ENCODE peak calls at places on chromosomes 5 and 9, in six cellular contexts. O is tibial nerve, T is H1, W is adrenal gland, C is K562, S is body of pancreas. Y is an unnamed sample. For H3K27me3, the result is how much of the 10 kb centered on the place peaks cover.

GRCh38 chr5:160619381-160619780 is 197.7 kb downstream of the PTTG1 start:
- DNase-seq in O (no peak), T (no peak), W (no peak), C (no peak), S (no peak), Y (no peak)

GRCh38 chr9:127913682-127914081 is 3.2 kb downstream of the ST6GALNAC4 start:
- DNase-seq in O (no peak), T (no peak), W (no peak), C (no peak), S (no peak), Y (no peak)

GRCh38 chr9:114745108-114745848 is 60.6 kb downstream of the TNFSF15 start:
- DNase-seq in O (no peak), T (no peak), W (no peak), C (no peak), S (no peak), Y (no peak)

GRCh38 chr9:132632426-132632825 is 37.4 kb downstream of the DDX31 start:
- DNase-seq in O (no peak), T (no peak), W (no peak), C (no peak), S (no peak), Y (no peak)

GRCh38 chr9:137793196-137793841 is 84.3 kb upstream of the CACNA1B start:
- DNase-seq in O (no peak), T (no peak), W (no peak), C (no peak), S (no peak), Y (no peak)

GRCh38 chr5:18091758-18092157 is 457.5 kb downstream of the TAF11L14 start:
- DNase-seq in O (no peak), T (no peak), W (no peak), C (no peak), S (no peak), Y (no peak)

GRCh38 chr5:93893050-93893449 is 151.7 kb upstream of the POU5F2 start:
- DNase-seq in O (no peak), T (no peak), W (no peak), C (no peak), S (no peak), Y (no peak)

GRCh38 chr5:35822541-35822940 is 34.1 kb upstream of the IL7R start:
- DNase-seq in O (no peak), T (no peak), W (no peak), C (no peak), S (no peak), Y (no peak)

GRCh38 chr9:79731483-79731882 is 159.7 kb downstream of the TLE4 start:
- DNase-seq in O (no peak), T (no peak), W (no peak), C (no peak), S (no peak), Y (no peak)

GRCh38 chr5:143898381-143898780 is 86.4 kb downstream of the HMHB1 start:
- DNase-seq in O (no peak), T (no peak), W (no peak), C (no peak), S (no peak), Y (no peak)

GRCh38 chr9:130347931-130348330 is 82.4 kb downstream of the HMCN2 start:
- DNase-seq in O (no peak), T (no peak), W (no peak), C (no peak), S (no peak), Y (no peak)

GRCh38 chr5:103397996-103398581 is 139.5 kb downstream of the MACIR start:
- DNase-seq in O (no peak), T (no peak), W (no peak), C (no peak), S (no peak), Y (no peak)

GRCh38 chr5:97820138-97820537 is 637.1 kb upstream of the RIOK2 start:
- DNase-seq in O (no peak), T (no peak), W (no peak), C (no peak), S (no peak), Y (no peak)

GRCh38 chr5:92092239-92092638 is 709.1 kb upstream of the ARRDC3 start:
- DNase-seq in O (no peak), T (no peak), W (no peak), C (no peak), S (no peak), Y (no peak)

GRCh38 chr5:31383734-31384133 is 148.2 kb downstream of the DROSHA start:
- DNase-seq in O (no peak), T (no peak), W (no peak), C (peak), S (no peak), Y (no peak)

GRCh38 chr5:151196556-151197290 is 27.2 kb downstream of the CCDC69 start:
- DNase-seq in O (no peak), T (no peak), W (peak), C (no peak), S (no peak), Y (no peak)

GRCh38 chr5:126430631-126431030 is 7.4 kb downstream of the GRAMD2B start:
- DNase-seq in O (no peak), T (no peak), W (no peak), C (no peak), S (no peak), Y (no peak)

GRCh38 chr9:17878810-17879370 is 300.0 kb downstream of the SH3GL2 start:
- DNase-seq in O (no peak), T (no peak), W (no peak), C (no peak), S (no peak), Y (no peak)

GRCh38 chr9:33331411-33331891 is 41.1 kb downstream of the NFX1 start:
- DNase-seq in O (no peak), T (no peak), W (no peak), C (no peak), S (no peak), Y (no peak)

GRCh38 chr5:58773744-58774441 is 191.0 kb downstream of the RAB3C start:
- DNase-seq in O (no peak), T (no peak), W (peak), C (no peak), S (peak), Y (no peak)

GRCh38 chr5:7586499-7586898 is 190.6 kb downstream of the ADCY2 start:
- DNase-seq in O (no peak), T (no peak), W (no peak), C (no peak), S (no peak), Y (no peak)

GRCh38 chr5:1324301-1324700 is 20.6 kb downstream of the CLPTM1L start:
- DNase-seq in O (no peak), T (no peak), W (no peak), C (no peak), S (no peak), Y (no peak)

GRCh38 chr5:169893586-169893985 is 86.7 kb downstream of the INSYN2B start:
- DNase-seq in O (no peak), T (no peak), W (no peak), C (no peak), S (no peak), Y (no peak)

GRCh38 chr9:78029601-78030552 is 1.7 kb downstream of the GNAQ start:
- DNase-seq in O (no peak), T (no peak), W (no peak), C (no peak), S (no peak), Y (peak)

GRCh38 chr9:115000217-115000639 is 69.8 kb upstream of the TNFSF8 start:
- DNase-seq in O (no peak), T (no peak), W (no peak), C (no peak), S (no peak), Y (no peak)

GRCh38 chr5:170273968-170274710 is 23.4 kb downstream of the LCP2 start:
- DNase-seq in O (no peak), T (peak), W (no peak), C (no peak), S (no peak), Y (no peak)

GRCh38 chr9:129885018-129885669 is 49.9 kb downstream of the USP20 start:
- DNase-seq in O (peak), T (peak), W (peak), C (peak), S (peak), Y (peak)

GRCh38 chr5:87020099-87020934 is 247.4 kb upstream of the RASA1 start:
- DNase-seq in O (peak), T (no peak), W (peak), C (no peak), S (peak), Y (no peak)

GRCh38 chr9:138052322-138052615 is 174.7 kb downstream of the CACNA1B start:
- DNase-seq in O (no peak), T (peak), W (no peak), C (no peak), S (no peak), Y (no peak)

GRCh38 chr5:173498286-173498685 is 118.2 kb downstream of the BOD1 start:
- DNase-seq in O (no peak), T (peak), W (no peak), C (no peak), S (peak), Y (no peak)

GRCh38 chr5:176606032-176606431 is 3.9 kb downstream of the GPRIN1 start:
- DNase-seq in O (no peak), T (no peak), W (no peak), C (no peak), S (no peak), Y (no peak)

GRCh38 chr5:102622244-102622643 is 123.4 kb upstream of the SLCO6A1 start:
- DNase-seq in O (no peak), T (no peak), W (no peak), C (no peak), S (no peak), Y (no peak)

GRCh38 chr5:71013575-71013974 is 11.6 kb downstream of the NAIP start:
- DNase-seq in O (no peak), T (no peak), W (no peak), C (peak), S (no peak), Y (no peak)

GRCh38 chr9:126334626-126335621 is 8.3 kb downstream of the MVB12B start:
- DNase-seq in O (no peak), T (no peak), W (no peak), C (no peak), S (no peak), Y (no peak)

GRCh38 chr5:51860532-51861018 is 477.3 kb downstream of the ISL1 start:
- DNase-seq in O (no peak), T (no peak), W (no peak), C (no peak), S (no peak), Y (no peak)

GRCh38 chr5:175464414-175465233 is 13.7 kb upstream of the SFXN1 start:
- DNase-seq in O (peak), T (peak), W (peak), C (peak), S (peak), Y (no peak)

GRCh38 chr9:76216161-76216649 is 178.0 kb downstream of the RFK start:
- DNase-seq in O (no peak), T (no peak), W (no peak), C (no peak), S (no peak), Y (no peak)

GRCh38 chr9:89949116-89949515 is 344.3 kb downstream of the GADD45G start:
- DNase-seq in O (no peak), T (no peak), W (no peak), C (no peak), S (no peak), Y (no peak)

GRCh38 chr9:125189361-125190289 is at the start of gene PPP6C:
- DNase-seq in O (peak), T (peak), W (peak), C (peak), S (peak), Y (peak)
- TF ChIP-seq POLR2A in O (peak), T (peak), W (peak), C (peak), S (peak), Y (peak)

DNA sequence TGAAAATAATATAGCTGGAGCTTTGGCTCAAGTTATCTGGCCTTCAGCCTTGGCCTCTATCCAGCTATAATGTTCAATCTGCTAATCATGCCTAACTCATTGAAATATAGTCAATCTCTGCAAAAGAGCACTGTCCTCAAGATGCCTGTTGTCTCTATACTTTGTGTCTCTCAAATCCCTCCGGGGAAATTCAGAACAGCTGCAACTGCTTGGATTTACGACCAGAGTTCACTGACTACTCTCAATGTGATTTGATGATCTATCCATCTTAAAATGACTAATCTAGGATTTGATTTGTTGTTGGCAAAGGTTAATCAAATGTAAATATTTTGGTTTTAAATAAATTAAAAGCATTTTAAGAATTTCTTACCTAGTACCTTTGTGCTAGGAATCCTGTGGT is 40.9 kb downstream of the SVEP1 start:
- DNase-seq in O (no peak), T (no peak), W (no peak), C (no peak), S (no peak), Y (no peak)
- H3K4me3 ChIP-seq in O (no peak), T (no peak), W (no peak), C (no peak), S (no peak), Y (no peak)

GRCh38 chr5:62000646-62001045 is 305.4 kb upstream of the KIF2A start:
- DNase-seq in O (no peak), T (no peak), W (no peak), C (no peak), S (no peak), Y (no peak)

GRCh38 chr5:62002436-62002835 is 303.6 kb upstream of the KIF2A start:
- DNase-seq in O (no peak), T (no peak), W (no peak), C (no peak), S (no peak), Y (no peak)

GRCh38 chr5:62001640-62002039 is 304.4 kb upstream of the KIF2A start:
- DNase-seq in O (no peak), T (no peak), W (no peak), C (no peak), S (peak), Y (no peak)

GRCh38 chr5:62007457-62007856 is 298.5 kb upstream of the KIF2A start:
- DNase-seq in O (no peak), T (no peak), W (no peak), C (no peak), S (no peak), Y (no peak)

DNA sequence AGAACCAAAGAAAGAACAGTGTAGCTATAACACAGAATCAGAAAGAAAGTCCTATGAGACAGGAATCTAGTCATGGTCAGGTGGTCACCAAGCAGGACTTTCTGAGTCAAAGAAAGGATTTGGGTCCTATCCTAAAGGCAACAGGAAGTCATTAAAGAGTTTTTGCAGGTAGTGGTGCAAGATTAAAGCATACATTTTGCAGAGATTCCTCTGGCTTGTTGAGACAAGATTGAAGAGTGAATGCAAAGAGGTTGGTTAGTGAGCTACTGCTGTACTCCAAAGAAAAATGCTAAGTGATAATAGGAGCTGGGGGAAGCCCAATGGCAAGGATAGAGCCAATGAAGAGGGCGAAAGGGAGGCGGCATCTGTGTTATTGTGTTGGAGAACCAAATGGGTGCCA is 300.5 kb upstream of the KIF2A start:
- DNase-seq in O (no peak), T (no peak), W (no peak), C (no peak), S (no peak), Y (no peak)
- H3K27me3 ChIP-seq in O (under half), T (under half), W (under half), C (under half), S (under half), Y (under half)

GRCh38 chr5:81751836-81752643 is 1.1 kb upstream of the SSBP2 start:
- DNase-seq in O (peak), T (no peak), W (peak), C (no peak), S (peak), Y (no peak)

GRCh38 chr5:81754621-81755020 is 3.7 kb upstream of the SSBP2 start:
- DNase-seq in O (no peak), T (no peak), W (no peak), C (peak), S (no peak), Y (no peak)

GRCh38 chr5:81751009-81751835 is at the start of gene SSBP2:
- DNase-seq in O (peak), T (peak), W (peak), C (peak), S (peak), Y (peak)

GRCh38 chr5:81753429-81753828 is 2.5 kb upstream of the SSBP2 start:
- DNase-seq in O (no peak), T (no peak), W (no peak), C (no peak), S (no peak), Y (no peak)

DNA sequence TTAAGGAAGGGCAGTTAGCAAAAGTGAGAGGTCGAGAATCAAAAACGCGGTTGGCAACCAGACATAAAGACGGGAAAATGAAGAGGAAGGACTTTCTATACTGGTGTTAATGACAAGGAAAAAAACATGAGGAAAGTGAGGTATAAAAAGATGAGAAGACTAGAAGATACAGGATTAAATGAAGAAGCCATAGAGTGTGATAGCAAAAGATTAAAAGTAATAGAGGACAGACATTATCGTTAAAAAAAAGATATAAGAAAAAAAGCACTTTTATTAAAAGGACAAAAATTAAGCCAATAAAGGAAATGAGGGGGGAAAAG is 1.7 kb upstream of the SSBP2 start:
- DNase-seq in O (no peak), T (no peak), W (no peak), C (no peak), S (no peak), Y (no peak)
- TF ChIP-seq POLR2A in O (no peak), T (no peak), W (no peak), C (no peak), S (no peak), Y (no peak)

DNA sequence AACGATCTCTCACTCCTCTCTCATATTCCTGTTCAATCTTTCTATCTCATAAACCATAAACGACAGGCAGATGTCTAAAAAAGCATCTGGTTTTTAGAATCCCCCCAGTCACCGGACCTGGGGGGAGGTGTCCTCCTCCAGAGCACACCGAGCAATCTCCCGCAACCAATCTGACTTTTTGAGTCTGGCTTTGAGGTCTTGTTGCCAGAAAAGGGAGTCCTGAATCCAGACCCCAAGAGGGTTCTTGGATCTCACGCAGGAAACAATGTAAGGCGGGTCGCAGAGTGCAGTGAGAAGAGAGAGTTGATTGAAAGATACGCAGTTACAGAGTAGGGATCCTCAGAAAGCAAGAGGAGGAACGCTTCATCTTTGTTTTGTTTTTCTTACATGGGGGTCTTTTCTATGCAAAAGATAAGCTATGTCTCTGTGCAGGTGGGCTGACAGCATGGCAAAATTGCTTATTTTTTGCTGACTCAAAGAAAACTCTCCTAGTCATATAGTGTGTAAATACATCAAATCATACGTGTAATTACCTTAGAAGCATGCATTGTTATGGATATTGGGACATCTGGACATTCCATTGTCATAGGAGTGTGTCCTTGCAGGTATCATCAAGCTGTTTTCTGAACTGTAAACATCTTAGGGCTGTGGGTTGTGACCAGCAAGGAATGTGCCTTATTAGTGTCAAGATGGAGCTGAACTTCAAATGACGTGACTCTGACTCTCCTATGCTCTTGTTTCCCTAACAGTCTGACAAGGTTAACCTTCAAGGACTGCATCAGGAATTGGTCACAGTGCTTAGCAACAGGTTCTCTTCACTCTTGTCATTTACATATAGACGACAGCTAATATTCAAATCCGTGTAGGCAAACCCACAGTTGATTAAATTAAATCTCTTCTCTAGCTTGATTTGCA is 159.3 kb upstream of the DAPK1 start:
- DNase-seq in O (no peak), T (no peak), W (no peak), C (no peak), S (no peak), Y (no peak)
- H3K4me3 ChIP-seq in O (no peak), T (peak), W (no peak), C (no peak), S (no peak), Y (no peak)

GRCh38 chr5:141877478-141878185 is 578 bp downstream of the PCDH1 start:
- DNase-seq in O (no peak), T (peak), W (no peak), C (no peak), S (no peak), Y (peak)
- H3K27me3 ChIP-seq in O (under half), T (under half), W (under half), C (under half), S (under half), Y (under half)

Y was measured in uterus.